ENCODE peak calls at places on chromosomes 2 and 18, in five cellular contexts. B is upper lobe of left lung, O is HEK293T, G is substantia nigra, A is uterus. T is an unnamed sample.
A peak's percentile ranks its signal among the peaks of the same experiment; 100 is the strongest.

GRCh38 chr2:226424971-226425370 is 374.6 kb downstream of the IRS1 start:
- DNase-seq in B (no peak), O (no peak), G (no peak), A (no peak), T (no peak)

GRCh38 chr2:8534729-8535397 is 147.0 kb upstream of the ID2 start:
- DNase-seq in B (peak; percentile 86), O (no peak), G (peak; percentile 49), A (peak; percentile 78), T (no peak)

GRCh38 chr2:134694411-134694810 is 24.4 kb downstream of the TMEM163 start:
- DNase-seq in B (no peak), O (no peak), G (no peak), A (no peak), T (no peak)

GRCh38 chr18:37270046-37270665 is 295.4 kb downstream of the CELF4 start:
- DNase-seq in B (no peak), O (peak; percentile 81), G (peak; percentile 14), A (no peak), T (peak; percentile 13)

GRCh38 chr18:22219568-22220355 is 50.4 kb downstream of the GATA6 start:
- DNase-seq in B (no peak), O (peak; percentile 40), G (no peak), A (no peak), T (no peak)

GRCh38 chr18:13612111-13612997 is 114.0 kb downstream of the FAM210A start:
- DNase-seq in B (no peak), O (no peak), G (peak; percentile 52), A (no peak), T (peak; percentile 68)

GRCh38 chr18:6929370-6930102 is 188.1 kb downstream of the LAMA1 start:
- DNase-seq in B (peak; percentile 75), O (no peak), G (no peak), A (no peak), T (no peak)

GRCh38 chr2:218832520-218832919 is 917 bp upstream of the PRKAG3 start:
- DNase-seq in B (no peak), O (no peak), G (no peak), A (no peak), T (no peak)

GRCh38 chr2:136956050-136956449 is 190.7 kb downstream of the THSD7B start:
- DNase-seq in B (no peak), O (no peak), G (no peak), A (no peak), T (no peak)

GRCh38 chr2:225559090-225559489 is 159.6 kb downstream of the NYAP2 start:
- DNase-seq in B (no peak), O (no peak), G (no peak), A (no peak), T (no peak)

GRCh38 chr18:49638891-49639557 is 77.2 kb downstream of the LIPG start:
- DNase-seq in B (no peak), O (no peak), G (no peak), A (no peak), T (no peak)

GRCh38 chr2:98793275-98793674 is 62.3 kb upstream of the MGAT4A start:
- DNase-seq in B (no peak), O (no peak), G (no peak), A (no peak), T (no peak)

GRCh38 chr2:174717273-174717672 is 47.0 kb downstream of the CHRNA1 start:
- DNase-seq in B (no peak), O (no peak), G (no peak), A (no peak), T (no peak)

GRCh38 chr18:49849331-49850217 is 36.2 kb upstream of the ACAA2 start:
- DNase-seq in B (peak; percentile 77), O (peak; percentile 10), G (no peak), A (no peak), T (no peak)

GRCh38 chr18:46672062-46672970 is 15.3 kb upstream of the LOXHD1 start:
- DNase-seq in B (no peak), O (no peak), G (no peak), A (no peak), T (no peak)

GRCh38 chr2:47262657-47263056 is 107.5 kb upstream of the STPG4 start:
- DNase-seq in B (no peak), O (no peak), G (no peak), A (no peak), T (no peak)

GRCh38 chr2:219299372-219299760 is 9.8 kb downstream of the PTPRN start:
- DNase-seq in B (no peak), O (no peak), G (no peak), A (no peak), T (no peak)

GRCh38 chr2:64797881-64798590 is 144.3 kb upstream of the SERTAD2 start:
- DNase-seq in B (no peak), O (no peak), G (no peak), A (no peak), T (no peak)

GRCh38 chr2:51919395-51919794 is 887.5 kb upstream of the NRXN1 start:
- DNase-seq in B (no peak), O (no peak), G (no peak), A (no peak), T (no peak)

GRCh38 chr2:132267372-132267771 is 105.6 kb upstream of the ANKRD30BL start:
- DNase-seq in B (no peak), O (no peak), G (no peak), A (no peak), T (no peak)

GRCh38 chr2:178413472-178414265 is 37.3 kb downstream of the PRKRA start:
- DNase-seq in B (peak; percentile 93), O (peak; percentile 68), G (peak; percentile 42), A (peak; percentile 70), T (peak; percentile 61)

GRCh38 chr2:201260302-201260800 is at the start of gene CASP8:
- DNase-seq in B (peak; percentile 58), O (no peak), G (no peak), A (peak; percentile 31), T (peak; percentile 61)

GRCh38 chr2:206415618-206416243 is 27.6 kb upstream of the ADAM23 start:
- DNase-seq in B (peak; percentile 24), O (no peak), G (no peak), A (no peak), T (no peak)

GRCh38 chr18:75319905-75320304 is 107.6 kb downstream of the SMIM21 start:
- DNase-seq in B (peak; percentile 32), O (no peak), G (no peak), A (no peak), T (no peak)

GRCh38 chr18:8704361-8705279 is 736 bp upstream of the MTCL1 start:
- DNase-seq in B (peak; percentile 98), O (peak; percentile 74), G (peak; percentile 82), A (peak; percentile 83), T (peak; percentile 81)

GRCh38 chr2:235981629-235982028 is 186.6 kb downstream of the GBX2 start:
- DNase-seq in B (no peak), O (no peak), G (no peak), A (no peak), T (no peak)

GRCh38 chr2:17894005-17894404 is 15.5 kb downstream of the KCNS3 start:
- DNase-seq in B (no peak), O (no peak), G (no peak), A (no peak), T (no peak)

GRCh38 chr2:74441690-74442482 is at the start of gene RTKN:
- DNase-seq in B (peak; percentile 92), O (peak; percentile 49), G (no peak), A (no peak), T (peak; percentile 16)

GRCh38 chr2:238644095-238645081 is 203.5 kb upstream of the TWIST2 start:
- DNase-seq in B (no peak), O (no peak), G (no peak), A (peak; percentile 67), T (no peak)

GRCh38 chr2:125456851-125457250 is 1199.1 kb upstream of the GYPC start:
- DNase-seq in B (no peak), O (no peak), G (no peak), A (no peak), T (no peak)

GRCh38 chr2:118604831-118605230 is 242.6 kb downstream of the EN1 start:
- DNase-seq in B (no peak), O (no peak), G (no peak), A (no peak), T (no peak)

GRCh38 chr2:241798631-241799521 is 10.1 kb upstream of the NEU4 start:
- DNase-seq in B (peak; percentile 26), O (no peak), G (no peak), A (peak; percentile 11), T (no peak)

GRCh38 chr2:20526666-20527065 is 79.8 kb downstream of the RHOB start:
- DNase-seq in B (no peak), O (no peak), G (no peak), A (no peak), T (no peak)

GRCh38 chr2:73028841-73029240 is 42.7 kb downstream of the SFXN5 start:
- DNase-seq in B (no peak), O (no peak), G (no peak), A (no peak), T (no peak)

GRCh38 chr2:239278941-239279365 is 121.9 kb downstream of the HDAC4 start:
- DNase-seq in B (no peak), O (no peak), G (no peak), A (no peak), T (no peak)

GRCh38 chr2:23021311-23022120 is 363.5 kb upstream of the KLHL29 start:
- DNase-seq in B (no peak), O (no peak), G (no peak), A (no peak), T (no peak)

GRCh38 chr2:210606001-210606400 is 49.6 kb downstream of the CPS1 start:
- DNase-seq in B (no peak), O (no peak), G (no peak), A (no peak), T (no peak)

GRCh38 chr2:47208852-47209606 is 53.9 kb upstream of the STPG4 start:
- DNase-seq in B (no peak), O (no peak), G (no peak), A (no peak), T (no peak)

GRCh38 chr2:215736653-215737290 is 276.6 kb downstream of the MREG start:
- DNase-seq in B (no peak), O (peak; percentile 51), G (no peak), A (no peak), T (no peak)